ENCODE peak calls at places on chromosomes 13 and 19, in nine cellular contexts. Q is upper lobe of left lung, N is transverse colon, X is tibial nerve, L is A549, P is ovary, U is stomach, D is esophagus muscularis mucosa, K is GM12878. B is an unnamed sample.
A peak's percentile ranks its signal among the peaks of the same experiment; 100 is the strongest.

GRCh38 chr19:42216653-42217521 is 590 bp downstream of the DEDD2 start:
- DNase-seq in N (peak; percentile 51), Q (peak; percentile 48), L (no peak), X (no peak), U (peak; percentile 51), K (no peak), P (peak; percentile 74), D (no peak), B (peak; percentile 78)

GRCh38 chr19:46670874-46671273 is 9.9 kb upstream of the DACT3 start:
- DNase-seq in Q (no peak), N (no peak), X (no peak), U (no peak), P (no peak), L (no peak), D (no peak), K (no peak), B (no peak)

GRCh38 chr19:20422216-20422615 is 143.4 kb downstream of the ZNF737 start:
- DNase-seq in P (no peak), U (no peak), L (no peak), D (no peak), X (no peak), N (no peak), Q (no peak), K (no peak), B (no peak)

GRCh38 chr19:50224986-50225747 is 21.7 kb downstream of the MYH14 start:
- DNase-seq in D (no peak), U (no peak), L (no peak), Q (no peak), K (no peak), P (no peak), X (no peak), N (no peak), B (no peak)

GRCh38 chr13:46171223-46171622 is 10.8 kb downstream of the LCP1 start:
- DNase-seq in U (no peak), P (no peak), K (no peak), N (no peak), L (no peak), Q (no peak), D (no peak), X (no peak), B (no peak)

GRCh38 chr13:32092471-32092870 is 60.9 kb downstream of the FRY start:
- DNase-seq in U (no peak), L (no peak), K (no peak), D (no peak), P (no peak), X (no peak), N (no peak), Q (no peak), B (no peak)

GRCh38 chr13:44236370-44236769 is 137.3 kb upstream of the SERP2 start:
- DNase-seq in L (no peak), U (no peak), K (no peak), N (no peak), P (no peak), Q (no peak), X (peak; percentile 52), D (no peak), B (no peak)

GRCh38 chr13:35947315-35947714 is 183.9 kb downstream of the DCLK1 start:
- DNase-seq in Q (no peak), K (no peak), N (no peak), X (no peak), L (no peak), D (no peak), U (no peak), P (no peak), B (no peak)

GRCh38 chr19:19064811-19065745 is 1.3 kb downstream of the SLC25A42 start:
- DNase-seq in L (no peak), Q (no peak), N (peak; percentile 36), P (no peak), X (no peak), K (no peak), U (no peak), D (no peak), B (no peak)

GRCh38 chr13:45068036-45069001 is 52.0 kb upstream of the GTF2F2 start:
- DNase-seq in U (no peak), Q (no peak), P (no peak), X (no peak), D (no peak), K (no peak), N (peak; percentile 11), L (no peak), B (no peak)

GRCh38 chr19:48302600-48302959 is 22.8 kb upstream of the EMP3 start:
- DNase-seq in K (no peak), L (no peak), X (no peak), P (no peak), Q (no peak), N (no peak), U (no peak), D (no peak), B (no peak)

GRCh38 chr13:62512194-62513141 is 1096.8 kb upstream of the PCDH20 start:
- DNase-seq in D (no peak), X (no peak), P (no peak), N (peak; percentile 9), K (peak; percentile 24), U (peak; percentile 42), L (peak; percentile 55), Q (peak; percentile 20), B (no peak)

GRCh38 chr19:52219611-52220010 is 29.8 kb downstream of the PPP2R1A start:
- DNase-seq in Q (no peak), U (peak; percentile 7), K (no peak), D (no peak), N (no peak), L (no peak), P (no peak), X (no peak), B (no peak)

GRCh38 chr19:52214241-52214640 is 24.4 kb downstream of the PPP2R1A start:
- DNase-seq in P (no peak), U (no peak), L (no peak), K (no peak), N (no peak), D (no peak), X (no peak), Q (no peak), B (no peak)

GRCh38 chr19:52221031-52221430 is 31.2 kb downstream of the PPP2R1A start:
- DNase-seq in P (no peak), D (no peak), Q (no peak), N (no peak), K (no peak), X (no peak), U (no peak), L (no peak), B (no peak)

GRCh38 chr19:52216401-52216800 is 26.5 kb downstream of the PPP2R1A start:
- DNase-seq in P (no peak), N (no peak), X (no peak), L (no peak), U (no peak), D (no peak), K (no peak), Q (no peak), B (no peak)

GRCh38 chr19:52217576-52217975 is 27.7 kb downstream of the PPP2R1A start:
- DNase-seq in Q (no peak), X (no peak), L (no peak), N (no peak), D (no peak), P (no peak), U (no peak), K (no peak), B (no peak)
- TF ChIP-seq EP300 in Q (no peak), X (no peak), L (no peak), N (no peak), D (no peak), P (no peak), U (no peak), K (no peak), B (no peak)

DNA sequence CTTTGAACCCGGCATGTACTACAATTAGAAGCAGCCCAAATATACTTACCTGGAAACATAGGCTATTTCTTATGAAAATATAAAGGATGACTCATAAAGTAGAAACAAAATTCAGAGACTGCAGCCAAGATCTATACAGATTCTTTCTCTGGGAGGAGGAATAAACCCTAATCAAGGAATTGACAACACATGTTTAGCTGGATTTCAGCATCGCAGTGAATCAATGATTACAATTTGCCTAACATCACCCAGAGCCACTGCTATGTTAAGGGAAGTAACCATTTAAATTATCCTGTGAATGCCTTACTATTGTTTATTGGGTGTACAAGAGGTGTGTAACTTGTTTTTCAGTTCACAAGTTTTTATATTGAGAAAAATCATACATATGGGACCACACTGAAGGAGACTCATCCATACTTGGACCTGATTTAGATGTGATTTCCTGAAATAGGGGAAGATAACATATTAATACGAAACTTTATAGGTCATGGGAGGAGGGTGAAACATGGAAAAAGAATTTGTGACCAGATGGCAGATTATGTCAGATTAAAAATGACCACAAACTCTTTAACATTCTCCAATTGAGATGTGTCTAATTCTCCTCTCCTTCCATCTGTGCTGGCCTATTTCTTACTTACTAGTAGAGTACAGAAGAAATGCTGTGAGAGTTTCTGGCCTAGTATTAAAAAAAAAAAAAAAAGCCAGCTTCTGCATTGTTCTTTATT is 1168.4 kb downstream of the SLITRK1 start:
- DNase-seq in P (no peak), Q (no peak), L (no peak), X (no peak), D (no peak), U (no peak), N (no peak), K (no peak), B (no peak)
- TF ChIP-seq EP300 in P (no peak), Q (no peak), L (no peak), X (no peak), D (no peak), U (no peak), N (no peak), K (no peak), B (no peak)

DNA sequence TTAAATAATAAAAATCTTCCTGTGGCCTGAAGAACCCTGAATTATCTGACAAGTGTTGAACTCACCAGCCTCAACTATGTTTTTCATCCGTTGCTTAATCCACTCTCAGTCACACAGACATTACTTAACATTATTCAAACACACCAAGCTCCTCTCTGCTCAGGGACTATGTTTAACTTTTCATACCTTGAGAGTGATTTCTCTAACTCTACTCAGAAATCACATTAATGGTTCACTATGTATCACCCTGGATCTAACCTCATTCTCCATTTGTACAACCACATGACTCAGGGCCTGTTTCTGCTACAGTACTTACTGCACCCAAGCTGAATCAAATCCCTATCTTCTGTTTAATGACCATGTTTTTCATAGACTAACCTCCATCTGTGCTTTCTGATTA is 553.8 kb upstream of the PRR20A start:
- DNase-seq in K (no peak), D (no peak), N (no peak), P (no peak), L (no peak), U (no peak), X (no peak), Q (no peak), B (no peak)
- TF ChIP-seq EP300 in K (no peak), D (no peak), N (no peak), P (no peak), L (no peak), U (no peak), X (no peak), Q (no peak), B (no peak)

DNA sequence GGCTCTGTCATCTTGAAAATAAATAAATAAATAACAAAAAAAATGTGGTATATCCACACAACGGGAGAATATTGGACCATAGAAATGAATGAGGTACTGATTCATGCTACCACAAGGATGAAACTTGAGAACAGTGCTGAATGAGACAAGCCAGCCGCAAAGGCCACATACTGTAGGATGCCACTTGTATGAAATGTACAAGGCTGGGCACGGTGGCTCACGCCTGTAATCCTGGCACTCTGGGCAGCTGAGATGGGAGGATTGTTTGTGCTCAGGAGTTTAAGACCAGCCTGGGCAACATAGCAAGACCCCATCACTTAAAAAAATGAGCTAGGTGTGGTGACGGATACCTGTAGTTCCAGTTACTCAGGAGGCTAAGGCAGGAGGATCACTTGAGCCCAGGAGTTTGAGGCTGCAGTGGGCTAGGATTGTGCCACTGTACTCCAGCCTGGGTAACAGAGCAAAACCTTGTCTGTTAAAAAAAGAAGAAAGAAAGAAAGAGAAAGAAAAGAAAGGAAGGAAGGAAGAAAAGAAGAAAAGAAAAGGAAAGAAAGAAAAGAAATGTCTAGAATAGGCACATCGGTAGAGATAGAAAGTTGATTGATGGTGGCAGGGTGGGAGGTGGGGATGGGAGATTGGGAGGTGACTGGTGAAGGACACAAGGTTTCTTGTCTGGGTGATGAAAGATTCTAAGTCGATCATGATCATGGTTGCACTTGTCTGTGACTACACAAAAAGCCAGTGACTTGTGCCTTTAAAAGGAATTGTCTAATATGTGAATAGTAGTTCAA is 20.3 kb downstream of the HPN start:
- DNase-seq in Q (no peak), D (no peak), L (no peak), P (no peak), U (no peak), N (no peak), X (no peak), K (no peak), B (no peak)
- TF ChIP-seq EP300 in Q (no peak), D (no peak), L (no peak), P (no peak), U (no peak), N (no peak), X (no peak), K (no peak), B (no peak)

B was measured in sigmoid colon.